ENCODE peak calls at places on chromosomes 7 and 10, in four cellular contexts. D, Z, Q and B are unnamed samples.

GRCh38 chr10:58742141-58742540 is 229.5 kb downstream of the BICC1 start:
- DNase-seq in D (no peak), Q (no peak), Z (no peak), B (no peak)

GRCh38 chr10:95559466-95559865 is 1.7 kb downstream of the SORBS1 start:
- DNase-seq in Z (no peak), Q (no peak), D (no peak), B (no peak)

GRCh38 chr10:129417882-129418281 is 49.2 kb upstream of the MGMT start:
- DNase-seq in D (peak; percentile 10), Z (no peak), Q (no peak), B (no peak)

GRCh38 chr10:87961314-87961713 is 97.9 kb downstream of the PTEN start:
- DNase-seq in Z (no peak), D (no peak), Q (no peak), B (no peak)

GRCh38 chr7:121994625-121995410 is 121.9 kb downstream of the PTPRZ1 start:
- DNase-seq in D (peak; percentile 68), Q (no peak), Z (peak; percentile 50), B (no peak)

GRCh38 chr7:20199015-20199737 is 18.0 kb downstream of the MACC1 start:
- DNase-seq in Q (peak; percentile 77), Z (no peak), D (peak; percentile 89), B (no peak)

GRCh38 chr7:51187941-51188340 is 128.7 kb downstream of the COBL start:
- DNase-seq in Q (no peak), D (no peak), Z (peak; percentile 41), B (no peak)

GRCh38 chr10:107548301-107548700 is 383.8 kb upstream of the SORCS1 start:
- DNase-seq in Z (no peak), D (no peak), Q (no peak), B (no peak)

GRCh38 chr7:141501451-141501850 is 49.8 kb upstream of the AGK start:
- DNase-seq in D (no peak), Z (no peak), Q (no peak), B (no peak)

GRCh38 chr10:49758249-49758930 is 3.7 kb downstream of the OGDHL start:
- DNase-seq in Q (no peak), Z (no peak), D (no peak), B (peak; percentile 89)

GRCh38 chr10:99850041-99850766 is 67.8 kb downstream of the ABCC2 start:
- DNase-seq in D (no peak), Z (no peak), Q (no peak), B (no peak)

GRCh38 chr10:87923233-87923632 is 59.8 kb downstream of the PTEN start:
- DNase-seq in Z (no peak), D (no peak), Q (no peak), B (no peak)

GRCh38 chr7:157389951-157390730 is 53.3 kb downstream of the DNAJB6 start:
- DNase-seq in Z (no peak), D (no peak), Q (peak; percentile 74), B (no peak)

GRCh38 chr10:99370993-99371392 is 41.8 kb downstream of the CNNM1 start:
- DNase-seq in D (no peak), Q (no peak), Z (peak; percentile 61), B (no peak)

GRCh38 chr10:76309744-76310441 is 878.5 kb downstream of the LRMDA start:
- DNase-seq in Z (no peak), Q (no peak), D (no peak), B (no peak)

DNA sequence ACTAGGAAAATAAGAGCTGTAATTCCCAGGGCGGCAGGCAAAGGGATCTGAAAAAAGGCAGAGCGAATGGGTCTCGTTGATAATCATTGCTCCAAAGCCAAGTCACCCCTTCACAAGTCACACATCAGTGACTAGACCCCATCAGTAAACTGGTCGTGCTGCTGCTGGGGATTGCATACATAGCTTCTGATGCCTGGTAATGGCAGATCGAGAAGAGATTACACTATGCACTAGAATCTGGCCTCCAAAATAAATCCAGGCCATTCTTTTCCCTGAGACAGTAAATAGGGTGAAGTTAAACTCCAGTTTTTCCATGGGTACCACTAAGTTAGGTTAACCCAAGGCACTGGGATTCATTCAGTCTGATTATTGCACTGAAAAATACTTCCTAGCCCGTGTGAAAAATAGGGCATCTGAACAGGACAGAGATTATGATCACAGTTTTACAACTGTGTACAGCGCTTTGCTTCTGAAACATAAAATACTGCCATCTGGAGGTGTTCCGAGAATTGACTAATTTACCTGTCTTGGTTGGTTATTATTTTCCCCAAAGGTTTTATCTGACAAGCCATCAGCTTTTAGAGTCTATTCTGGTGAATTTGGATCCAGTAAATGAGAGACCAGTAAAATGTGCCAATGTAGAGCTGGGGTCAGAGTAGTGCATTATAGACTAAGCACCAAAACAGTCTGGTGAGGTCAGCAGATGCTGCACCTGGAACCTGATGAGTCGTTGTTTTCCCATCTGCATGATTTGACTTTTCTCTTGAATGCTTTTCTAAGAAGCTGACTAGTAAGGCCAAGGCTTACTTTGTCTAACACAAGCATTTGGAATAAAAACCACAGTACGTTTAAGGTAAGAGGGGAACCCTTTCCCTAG is 82.9 kb upstream of the AFAP1L2 start:
- DNase-seq in Q (no peak), Z (no peak), D (no peak), B (no peak)
- TF ChIP-seq CTCF in Q (no peak), Z (peak; percentile 33), D (no peak), B (peak; percentile 31)

GRCh38 chr7:99997545-99998137 is 17.8 kb upstream of the ZKSCAN1 start:
- DNase-seq in Z (no peak), Q (peak; percentile 68), D (peak; percentile 57), B (no peak)
- TF ChIP-seq CTCF in Z (no peak), Q (peak; percentile 51), D (peak; percentile 38), B (peak; percentile 10)

GRCh38 chr10:13416760-13417159 is 68.7 kb upstream of the SEPHS1 start:
- DNase-seq in Q (no peak), Z (no peak), D (no peak), B (no peak)

GRCh38 chr10:13417459-13418126 is 69.5 kb upstream of the SEPHS1 start:
- DNase-seq in D (no peak), Q (no peak), Z (no peak), B (no peak)

GRCh38 chr10:13414137-13414536 is 66.0 kb upstream of the SEPHS1 start:
- DNase-seq in D (no peak), Q (no peak), Z (no peak), B (no peak)

GRCh38 chr10:13412894-13413293 is 64.8 kb upstream of the SEPHS1 start:
- DNase-seq in D (no peak), Q (no peak), Z (no peak), B (no peak)

DNA sequence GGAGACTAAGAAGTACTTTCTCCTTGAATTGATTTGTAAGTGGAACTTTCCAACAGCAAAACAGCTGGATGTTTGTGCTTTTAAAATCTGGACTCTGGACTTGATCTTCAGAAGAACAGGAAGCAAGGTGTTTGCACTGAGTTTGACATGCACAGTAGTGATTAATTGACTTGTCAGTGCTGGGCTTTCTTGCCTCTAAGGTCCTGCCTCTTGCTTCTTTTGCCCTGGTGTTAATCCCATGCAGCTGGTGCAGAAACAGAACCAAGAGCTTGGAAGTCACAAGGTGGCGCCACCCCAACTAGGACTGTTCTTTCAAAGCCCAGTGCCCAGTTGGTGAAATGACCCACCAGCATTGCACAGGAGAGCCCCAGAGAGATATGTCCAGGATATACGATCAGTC is 66.8 kb upstream of the SEPHS1 start:
- DNase-seq in Z (no peak), D (peak; percentile 53), Q (no peak), B (no peak)
- TF ChIP-seq CTCF in Z (no peak), D (no peak), Q (peak; percentile 12), B (peak; percentile 42)

GRCh38 chr7:95865716-95866371 is 93.5 kb downstream of the DYNC1I1 start:
- DNase-seq in Q (no peak), Z (no peak), D (no peak), B (no peak)
- TF ChIP-seq CTCF in Q (no peak), Z (peak; percentile 41), D (no peak), B (peak; percentile 81)

DNA sequence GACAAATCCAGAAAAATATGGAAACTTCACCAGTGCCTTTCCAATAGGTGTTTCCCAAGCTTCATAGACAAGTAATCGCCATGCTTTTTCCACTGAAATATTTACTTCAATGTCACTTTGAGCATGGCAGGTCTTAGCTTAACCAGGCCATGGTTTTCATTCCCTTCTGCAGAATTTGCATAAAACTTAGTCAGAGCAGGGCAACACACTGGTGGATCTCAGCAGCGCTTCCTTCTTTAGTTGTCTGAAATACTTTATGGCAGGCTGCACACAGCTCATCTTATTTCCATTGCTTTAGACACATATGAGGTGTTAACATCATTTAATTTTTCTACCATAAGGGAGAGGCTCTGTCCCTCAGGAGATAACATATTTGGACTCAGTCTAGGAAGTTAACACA is 102.9 kb upstream of the AHR start:
- DNase-seq in Q (no peak), D (no peak), Z (no peak), B (no peak)
- TF ChIP-seq CTCF in Q (no peak), D (no peak), Z (no peak), B (no peak)

GRCh38 chr7:42222891-42223290 is 14.1 kb downstream of the GLI3 start:
- DNase-seq in Q (no peak), D (no peak), Z (no peak), B (no peak)

GRCh38 chr7:42226354-42226941 is 10.6 kb downstream of the GLI3 start:
- DNase-seq in Q (no peak), D (no peak), Z (no peak), B (no peak)

GRCh38 chr7:42222119-42222518 is 14.9 kb downstream of the GLI3 start:
- DNase-seq in Z (no peak), D (no peak), Q (no peak), B (no peak)

GRCh38 chr7:42227523-42227922 is 9.5 kb downstream of the GLI3 start:
- DNase-seq in Z (no peak), D (no peak), Q (no peak), B (no peak)

GRCh38 chr7:42224391-42225003 is 12.5 kb downstream of the GLI3 start:
- DNase-seq in Z (no peak), D (no peak), Q (no peak), B (no peak)
- TF ChIP-seq CTCF in Z (no peak), D (no peak), Q (no peak), B (no peak)

GRCh38 chr10:62635127-62635526 is 169.4 kb upstream of the ADO start:
- DNase-seq in D (no peak), Z (no peak), Q (no peak), B (no peak)

GRCh38 chr10:62637249-62638061 is 167.1 kb upstream of the ADO start:
- DNase-seq in Z (no peak), D (no peak), Q (no peak), B (no peak)

GRCh38 chr10:62639139-62639538 is 165.4 kb upstream of the ADO start:
- DNase-seq in D (no peak), Z (no peak), Q (no peak), B (no peak)

GRCh38 chr10:62638062-62638477 is 166.4 kb upstream of the ADO start:
- DNase-seq in Z (no peak), D (no peak), Q (no peak), B (no peak)

DNA sequence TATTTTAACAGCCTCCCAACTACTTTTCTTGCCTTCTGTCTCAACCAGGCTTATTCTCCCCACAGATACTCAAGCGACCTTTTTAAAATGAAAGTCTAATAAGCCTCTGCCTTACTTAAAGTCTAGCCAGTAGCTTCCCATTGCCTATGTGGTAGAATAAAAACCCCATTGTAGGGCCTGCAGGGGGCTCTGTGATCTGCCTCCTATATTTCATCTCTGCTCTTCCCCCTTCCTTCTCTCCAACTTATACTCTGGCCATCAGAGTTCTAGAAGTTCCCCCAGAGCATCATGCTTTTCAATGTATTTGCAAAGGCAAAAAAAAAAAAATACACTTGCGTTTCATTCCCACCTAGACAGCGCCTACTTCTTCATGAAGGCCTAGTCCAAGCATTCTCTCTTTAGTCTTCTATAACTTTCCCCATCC is 167.7 kb upstream of the ADO start:
- DNase-seq in Z (no peak), D (no peak), Q (no peak), B (no peak)
- TF ChIP-seq CTCF in Z (no peak), D (no peak), Q (no peak), B (peak; percentile 29)